ENCODE peak calls at places on chromosomes 7 and 10, in ten cellular contexts. L is HT1080; X is NCI-H510A treated with DMSO at 0.1 percent for 48 hours; W is activated CD4-positive, alpha-beta T cell treated with anti-CD3 and anti-CD28 coated beads for 36 hours; Z is PC-3; E is CD4-positive, CD25-positive, alpha-beta regulatory T cell; Q is keratinocyte; S is adrenal gland; R is fibroblast of mammary gland; H is stomach. B is an unnamed sample.

GRCh38 chr7:71484381-71484780 is 352.4 kb downstream of the GALNT17 start:
- DNase-seq in E (no peak), W (no peak), X (no peak), S (no peak), Z (no peak), H (no peak), Q (no peak), R (peak; percentile 73), L (no peak), B (no peak)

GRCh38 chr10:83848696-83849095 is 290.6 kb upstream of the GHITM start:
- DNase-seq in E (no peak), W (no peak), S (no peak), R (no peak), Z (no peak), Q (no peak), H (no peak), X (no peak), L (no peak), B (no peak)

GRCh38 chr10:47309403-47310089 is 9.5 kb downstream of the GDF10 start:
- DNase-seq in W (peak; percentile 51), X (no peak), R (no peak), H (no peak), E (no peak), L (no peak), Z (peak; percentile 9), S (no peak), Q (no peak), B (no peak)

GRCh38 chr10:49303711-49304110 is 4.7 kb downstream of the C10orf71 start:
- DNase-seq in R (no peak), X (no peak), Z (no peak), L (no peak), E (no peak), W (no peak), S (no peak), Q (no peak), H (no peak), B (no peak)

GRCh38 chr7:141864765-141865447 is 23.6 kb upstream of the PRSS37 start:
- DNase-seq in Z (no peak), W (no peak), S (no peak), X (no peak), Q (no peak), H (no peak), E (no peak), L (peak; percentile 35), R (no peak), B (no peak)

GRCh38 chr10:550665-551460 is 138.6 kb downstream of the DIP2C start:
- DNase-seq in W (no peak), Z (no peak), S (peak; percentile 11), H (no peak), R (no peak), L (no peak), X (no peak), E (no peak), Q (no peak), B (no peak)

GRCh38 chr7:100166966-100167911 is 1.2 kb downstream of the GAL3ST4 start:
- DNase-seq in Q (no peak), E (no peak), L (no peak), X (no peak), Z (no peak), S (no peak), W (no peak), H (no peak), R (no peak), B (no peak)

GRCh38 chr10:45454262-45454661 is 80.2 kb downstream of the ALOX5 start:
- DNase-seq in E (no peak), Z (no peak), X (no peak), Q (no peak), W (no peak), H (no peak), S (peak; percentile 64), L (no peak), R (no peak), B (no peak)

GRCh38 chr10:110648743-110649651 is 4.9 kb downstream of the RBM20 start:
- DNase-seq in X (no peak), E (no peak), H (no peak), W (no peak), Q (no peak), L (no peak), Z (no peak), S (no peak), R (peak; percentile 32), B (no peak)

GRCh38 chr10:93813507-93814465 is 56.0 kb downstream of the LGI1 start:
- DNase-seq in S (peak; percentile 81), H (peak; percentile 59), R (peak; percentile 46), W (peak; percentile 75), E (no peak), Z (peak; percentile 71), X (peak; percentile 52), Q (no peak), L (peak; percentile 49), B (no peak)

GRCh38 chr7:132964886-132965285 is 117.0 kb downstream of the CHCHD3 start:
- DNase-seq in Q (no peak), X (no peak), E (no peak), H (no peak), R (no peak), S (no peak), W (no peak), L (no peak), Z (no peak), B (no peak)

GRCh38 chr7:48041665-48041995 is 6.3 kb downstream of the C7orf57 start:
- DNase-seq in L (peak; percentile 71), X (no peak), E (no peak), R (peak; percentile 45), S (no peak), Z (peak; percentile 52), Q (peak; percentile 35), W (no peak), H (no peak), B (no peak)

GRCh38 chr10:46074547-46074946 is 28.5 kb upstream of the MSMB start:
- DNase-seq in E (no peak), Q (no peak), Z (no peak), X (no peak), W (no peak), R (no peak), L (no peak), H (no peak), S (no peak), B (no peak)

GRCh38 chr10:21524526-21525366 is 736 bp downstream of the SKIDA1 start:
- DNase-seq in S (no peak), W (no peak), H (no peak), Z (no peak), X (peak; percentile 70), E (no peak), L (no peak), Q (no peak), R (peak; percentile 57), B (no peak)

GRCh38 chr7:1742555-1743303 is 72.7 kb downstream of the ELFN1 start:
- DNase-seq in Z (peak; percentile 67), S (peak; percentile 59), W (peak; percentile 50), Q (no peak), R (peak; percentile 34), X (no peak), H (peak; percentile 76), E (no peak), L (no peak), B (no peak)

GRCh38 chr7:158450476-158451124 is 137.0 kb downstream of the PTPRN2 start:
- DNase-seq in R (no peak), Q (no peak), S (no peak), X (peak; percentile 73), L (no peak), H (no peak), Z (no peak), W (no peak), E (no peak), B (no peak)

GRCh38 chr10:119991816-119992215 is 99.3 kb downstream of the SEC23IP start:
- DNase-seq in L (no peak), X (no peak), S (no peak), W (no peak), H (no peak), Z (no peak), Q (no peak), E (no peak), R (no peak), B (no peak)

GRCh38 chr10:69961168-69961863 is 91.3 kb upstream of the MACROH2A2 start:
- DNase-seq in R (no peak), L (no peak), H (peak; percentile 16), X (peak; percentile 61), W (no peak), Q (no peak), Z (peak; percentile 32), S (no peak), E (no peak), B (no peak)

GRCh38 chr10:22630229-22631174 is 83.9 kb downstream of the PIP4K2A start:
- DNase-seq in R (peak; percentile 69), E (peak; percentile 45), Q (no peak), W (peak; percentile 57), S (no peak), L (peak; percentile 61), Z (no peak), H (no peak), X (no peak), B (no peak)

GRCh38 chr7:3301831-3302618 is 973 bp downstream of the SDK1 start:
- DNase-seq in W (peak; percentile 25), L (no peak), E (no peak), H (no peak), Q (no peak), R (peak; percentile 15), S (no peak), Z (peak; percentile 39), X (peak; percentile 53), B (no peak)

GRCh38 chr10:124632064-124632531 is 112.1 kb downstream of the FAM53B start:
- DNase-seq in Z (no peak), X (peak; percentile 48), R (peak; percentile 28), S (peak; percentile 50), W (peak; percentile 71), H (peak; percentile 94), E (no peak), L (no peak), Q (no peak), B (peak; percentile 10)

GRCh38 chr7:93921190-93921585 is 347 bp upstream of the GNG11 start:
- DNase-seq in Z (no peak), X (no peak), W (no peak), S (no peak), E (no peak), Q (no peak), L (no peak), R (no peak), H (no peak), B (no peak)

GRCh38 chr7:133354546-133355324 is 101.9 kb downstream of the EXOC4 start:
- DNase-seq in S (no peak), E (no peak), Z (no peak), R (peak; percentile 15), H (no peak), W (no peak), L (no peak), Q (no peak), X (no peak), B (no peak)

GRCh38 chr7:28267012-28267411 is 86.4 kb upstream of the JAZF1 start:
- DNase-seq in R (no peak), X (no peak), S (no peak), W (no peak), H (no peak), Z (no peak), L (no peak), Q (no peak), E (no peak), B (no peak)

GRCh38 chr10:128594688-128595087 is 468.5 kb upstream of the MKI67 start:
- DNase-seq in R (no peak), L (no peak), S (no peak), X (no peak), H (no peak), Z (no peak), E (no peak), W (no peak), Q (no peak), B (no peak)

GRCh38 chr7:2149672-2150444 is 82.9 kb downstream of the MAD1L1 start:
- DNase-seq in H (no peak), S (no peak), R (no peak), E (no peak), Z (no peak), L (no peak), W (no peak), X (no peak), Q (no peak), B (no peak)

GRCh38 chr7:154953006-154953684 is 49.8 kb downstream of the PAXIP1 start:
- DNase-seq in Z (peak; percentile 53), X (no peak), R (peak; percentile 48), H (peak; percentile 71), L (peak; percentile 30), W (peak; percentile 83), S (peak; percentile 58), Q (no peak), E (peak; percentile 37), B (peak; percentile 51)